ENCODE peak calls at places on chromosomes 7 and 10, in ten cellular contexts. One of them, this sample, is unnamed.

GRCh38 chr10:4635883-4636282 is 190.1 kb upstream of the AKR1E2 start:
- DNase-seq in esophagus muscularis mucosa: no peak
- DNase-seq in tibial artery: no peak
- DNase-seq in omental fat pad: no peak
- DNase-seq in astrocyte of the cerebellum: no peak
- DNase-seq in A549: no peak
- DNase-seq in AG09319: no peak
- DNase-seq in foreskin fibroblast: no peak
- DNase-seq in spleen: no peak
- DNase-seq in neural crest cell: no peak
- DNase-seq in this sample: no peak

GRCh38 chr7:124085168-124085567 is 52.3 kb upstream of the TMEM229A start:
- DNase-seq in esophagus muscularis mucosa: no peak
- DNase-seq in tibial artery: no peak
- DNase-seq in omental fat pad: no peak
- DNase-seq in astrocyte of the cerebellum: peak; percentile 23
- DNase-seq in A549: no peak
- DNase-seq in AG09319: no peak
- DNase-seq in foreskin fibroblast: no peak
- DNase-seq in spleen: no peak
- DNase-seq in neural crest cell: no peak
- DNase-seq in this sample: no peak

GRCh38 chr10:99913831-99914235 is 95.9 kb downstream of the DNMBP start:
- DNase-seq in esophagus muscularis mucosa: no peak
- DNase-seq in tibial artery: no peak
- DNase-seq in omental fat pad: no peak
- DNase-seq in astrocyte of the cerebellum: peak; percentile 42
- DNase-seq in A549: no peak
- DNase-seq in AG09319: no peak
- DNase-seq in foreskin fibroblast: no peak
- DNase-seq in spleen: no peak
- DNase-seq in neural crest cell: peak; percentile 57
- DNase-seq in this sample: no peak

GRCh38 chr7:141053626-141054025 is 20.2 kb upstream of the TMEM178B start:
- DNase-seq in esophagus muscularis mucosa: no peak
- DNase-seq in tibial artery: no peak
- DNase-seq in omental fat pad: no peak
- DNase-seq in astrocyte of the cerebellum: no peak
- DNase-seq in A549: no peak
- DNase-seq in AG09319: no peak
- DNase-seq in foreskin fibroblast: no peak
- DNase-seq in spleen: no peak
- DNase-seq in neural crest cell: no peak
- DNase-seq in this sample: no peak

GRCh38 chr7:33589911-33590310 is 315.4 kb upstream of the BMPER start:
- DNase-seq in esophagus muscularis mucosa: no peak
- DNase-seq in tibial artery: no peak
- DNase-seq in omental fat pad: no peak
- DNase-seq in astrocyte of the cerebellum: no peak
- DNase-seq in A549: no peak
- DNase-seq in AG09319: no peak
- DNase-seq in foreskin fibroblast: no peak
- DNase-seq in spleen: no peak
- DNase-seq in neural crest cell: no peak
- DNase-seq in this sample: no peak

GRCh38 chr10:13816195-13816926 is 229.6 kb downstream of the PRPF18 start:
- DNase-seq in esophagus muscularis mucosa: no peak
- DNase-seq in tibial artery: peak; percentile 52
- DNase-seq in omental fat pad: no peak
- DNase-seq in astrocyte of the cerebellum: peak; percentile 97
- DNase-seq in A549: no peak
- DNase-seq in AG09319: peak; percentile 96
- DNase-seq in foreskin fibroblast: peak; percentile 90
- DNase-seq in spleen: no peak
- DNase-seq in neural crest cell: no peak
- DNase-seq in this sample: no peak

GRCh38 chr7:33471636-33472242 is 342.4 kb downstream of the BBS9 start:
- DNase-seq in esophagus muscularis mucosa: no peak
- DNase-seq in tibial artery: no peak
- DNase-seq in omental fat pad: no peak
- DNase-seq in astrocyte of the cerebellum: no peak
- DNase-seq in A549: no peak
- DNase-seq in AG09319: no peak
- DNase-seq in foreskin fibroblast: no peak
- DNase-seq in spleen: no peak
- DNase-seq in neural crest cell: no peak
- DNase-seq in this sample: no peak

GRCh38 chr7:128867842-128868623 is 5.4 kb downstream of the ATP6V1F start:
- DNase-seq in esophagus muscularis mucosa: no peak
- DNase-seq in tibial artery: no peak
- DNase-seq in omental fat pad: no peak
- DNase-seq in astrocyte of the cerebellum: no peak
- DNase-seq in A549: no peak
- DNase-seq in AG09319: no peak
- DNase-seq in foreskin fibroblast: peak; percentile 21
- DNase-seq in spleen: no peak
- DNase-seq in neural crest cell: no peak
- DNase-seq in this sample: no peak

GRCh38 chr7:36021367-36021766 is 131.7 kb upstream of the EEPD1 start:
- DNase-seq in esophagus muscularis mucosa: no peak
- DNase-seq in tibial artery: no peak
- DNase-seq in omental fat pad: no peak
- DNase-seq in astrocyte of the cerebellum: peak; percentile 15
- DNase-seq in A549: no peak
- DNase-seq in AG09319: no peak
- DNase-seq in foreskin fibroblast: peak; percentile 18
- DNase-seq in spleen: no peak
- DNase-seq in neural crest cell: no peak
- DNase-seq in this sample: no peak

GRCh38 chr10:59830601-59831259 is 75.6 kb downstream of the CCDC6 start:
- DNase-seq in esophagus muscularis mucosa: no peak
- DNase-seq in tibial artery: peak; percentile 32
- DNase-seq in omental fat pad: no peak
- DNase-seq in astrocyte of the cerebellum: peak; percentile 46
- DNase-seq in A549: peak; percentile 55
- DNase-seq in AG09319: no peak
- DNase-seq in foreskin fibroblast: peak; percentile 59
- DNase-seq in spleen: no peak
- DNase-seq in neural crest cell: peak; percentile 55
- DNase-seq in this sample: no peak

GRCh38 chr10:72814134-72814790 is 79.3 kb upstream of the OIT3 start:
- DNase-seq in esophagus muscularis mucosa: no peak
- DNase-seq in tibial artery: peak; percentile 22
- DNase-seq in omental fat pad: no peak
- DNase-seq in astrocyte of the cerebellum: peak; percentile 31
- DNase-seq in A549: no peak
- DNase-seq in AG09319: no peak
- DNase-seq in foreskin fibroblast: peak; percentile 51
- DNase-seq in spleen: no peak
- DNase-seq in neural crest cell: no peak
- DNase-seq in this sample: no peak

GRCh38 chr10:78934499-78934898 is 134.3 kb upstream of the ZMIZ1 start:
- DNase-seq in esophagus muscularis mucosa: no peak
- DNase-seq in tibial artery: no peak
- DNase-seq in omental fat pad: no peak
- DNase-seq in astrocyte of the cerebellum: no peak
- DNase-seq in A549: no peak
- DNase-seq in AG09319: no peak
- DNase-seq in foreskin fibroblast: peak; percentile 27
- DNase-seq in spleen: peak; percentile 62
- DNase-seq in neural crest cell: no peak
- DNase-seq in this sample: no peak

GRCh38 chr7:388961-389701 is 99.2 kb downstream of the FOXL3 start:
- DNase-seq in esophagus muscularis mucosa: no peak
- DNase-seq in tibial artery: peak; percentile 9
- DNase-seq in omental fat pad: no peak
- DNase-seq in astrocyte of the cerebellum: no peak
- DNase-seq in A549: no peak
- DNase-seq in AG09319: no peak
- DNase-seq in foreskin fibroblast: no peak
- DNase-seq in spleen: peak; percentile 64
- DNase-seq in neural crest cell: no peak
- DNase-seq in this sample: no peak

GRCh38 chr10:90602815-90603600 is 254.8 kb downstream of the HTR7 start:
- DNase-seq in esophagus muscularis mucosa: no peak
- DNase-seq in tibial artery: no peak
- DNase-seq in omental fat pad: no peak
- DNase-seq in astrocyte of the cerebellum: peak; percentile 24
- DNase-seq in A549: no peak
- DNase-seq in AG09319: no peak
- DNase-seq in foreskin fibroblast: peak; percentile 93
- DNase-seq in spleen: no peak
- DNase-seq in neural crest cell: no peak
- DNase-seq in this sample: no peak

GRCh38 chr7:146636033-146636356 is 519.4 kb downstream of the CNTNAP2 start:
- DNase-seq in esophagus muscularis mucosa: no peak
- DNase-seq in tibial artery: no peak
- DNase-seq in omental fat pad: no peak
- DNase-seq in astrocyte of the cerebellum: no peak
- DNase-seq in A549: no peak
- DNase-seq in AG09319: no peak
- DNase-seq in foreskin fibroblast: no peak
- DNase-seq in spleen: no peak
- DNase-seq in neural crest cell: no peak
- DNase-seq in this sample: no peak

GRCh38 chr7:122686360-122686878 is 12.5 kb downstream of the RNF133 start:
- DNase-seq in esophagus muscularis mucosa: no peak
- DNase-seq in tibial artery: no peak
- DNase-seq in omental fat pad: no peak
- DNase-seq in astrocyte of the cerebellum: no peak
- DNase-seq in A549: no peak
- DNase-seq in AG09319: no peak
- DNase-seq in foreskin fibroblast: no peak
- DNase-seq in spleen: no peak
- DNase-seq in neural crest cell: no peak
- DNase-seq in this sample: no peak

GRCh38 chr7:80379034-80379433 is 132.8 kb downstream of the GNAT3 start:
- DNase-seq in esophagus muscularis mucosa: no peak
- DNase-seq in tibial artery: no peak
- DNase-seq in omental fat pad: no peak
- DNase-seq in astrocyte of the cerebellum: peak; percentile 55
- DNase-seq in A549: no peak
- DNase-seq in AG09319: peak; percentile 5
- DNase-seq in foreskin fibroblast: peak; percentile 67
- DNase-seq in spleen: no peak
- DNase-seq in neural crest cell: no peak
- DNase-seq in this sample: no peak

GRCh38 chr10:42980553-42981357 is 96.1 kb upstream of the RET start:
- DNase-seq in esophagus muscularis mucosa: no peak
- DNase-seq in tibial artery: no peak
- DNase-seq in omental fat pad: peak; percentile 11
- DNase-seq in astrocyte of the cerebellum: no peak
- DNase-seq in A549: no peak
- DNase-seq in AG09319: no peak
- DNase-seq in foreskin fibroblast: no peak
- DNase-seq in spleen: peak; percentile 65
- DNase-seq in neural crest cell: no peak
- DNase-seq in this sample: peak; percentile 80

DNA sequence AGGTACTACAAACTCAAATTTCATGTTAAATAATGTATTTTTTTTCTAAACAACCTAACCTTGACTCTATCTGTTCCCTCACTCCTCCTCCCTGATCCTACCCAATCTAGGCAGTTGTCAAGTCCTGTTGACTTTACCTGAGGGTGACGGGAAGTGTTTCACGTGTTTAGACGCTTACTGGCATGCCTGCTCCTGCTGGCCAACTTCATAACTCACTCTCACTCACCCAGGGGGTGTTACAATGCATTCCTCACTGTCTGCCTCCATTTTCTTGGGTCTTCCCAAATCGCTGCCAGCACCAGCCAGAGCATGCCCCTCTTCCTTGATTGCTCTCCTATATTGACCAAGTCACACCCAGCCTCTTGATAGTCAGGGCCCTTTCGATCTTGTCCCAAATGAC is 28.3 kb downstream of the CRCP start:
- DNase-seq in esophagus muscularis mucosa: no peak
- DNase-seq in tibial artery: no peak
- DNase-seq in omental fat pad: no peak
- DNase-seq in astrocyte of the cerebellum: no peak
- DNase-seq in A549: no peak
- DNase-seq in AG09319: no peak
- DNase-seq in foreskin fibroblast: no peak
- DNase-seq in spleen: no peak
- DNase-seq in neural crest cell: no peak
- DNase-seq in this sample: no peak
- TF ChIP-seq CTCF in esophagus muscularis mucosa: no peak
- TF ChIP-seq CTCF in tibial artery: no peak
- TF ChIP-seq CTCF in omental fat pad: no peak
- TF ChIP-seq CTCF in astrocyte of the cerebellum: no peak
- TF ChIP-seq CTCF in A549: no peak
- TF ChIP-seq CTCF in AG09319: no peak
- TF ChIP-seq CTCF in foreskin fibroblast: no peak
- TF ChIP-seq CTCF in spleen: no peak
- TF ChIP-seq CTCF in neural crest cell: no peak
- TF ChIP-seq CTCF in this sample: no peak

GRCh38 chr7:105820667-105821066 is 55.7 kb downstream of the ATXN7L1 start:
- DNase-seq in esophagus muscularis mucosa: no peak
- DNase-seq in tibial artery: no peak
- DNase-seq in omental fat pad: no peak
- DNase-seq in astrocyte of the cerebellum: no peak
- DNase-seq in A549: no peak
- DNase-seq in AG09319: no peak
- DNase-seq in foreskin fibroblast: no peak
- DNase-seq in spleen: no peak
- DNase-seq in neural crest cell: no peak
- DNase-seq in this sample: no peak
- TF ChIP-seq CTCF in esophagus muscularis mucosa: no peak
- TF ChIP-seq CTCF in tibial artery: no peak
- TF ChIP-seq CTCF in omental fat pad: no peak
- TF ChIP-seq CTCF in astrocyte of the cerebellum: no peak
- TF ChIP-seq CTCF in A549: no peak
- TF ChIP-seq CTCF in AG09319: no peak
- TF ChIP-seq CTCF in foreskin fibroblast: no peak
- TF ChIP-seq CTCF in spleen: no peak
- TF ChIP-seq CTCF in neural crest cell: no peak
- TF ChIP-seq CTCF in this sample: no peak

DNA sequence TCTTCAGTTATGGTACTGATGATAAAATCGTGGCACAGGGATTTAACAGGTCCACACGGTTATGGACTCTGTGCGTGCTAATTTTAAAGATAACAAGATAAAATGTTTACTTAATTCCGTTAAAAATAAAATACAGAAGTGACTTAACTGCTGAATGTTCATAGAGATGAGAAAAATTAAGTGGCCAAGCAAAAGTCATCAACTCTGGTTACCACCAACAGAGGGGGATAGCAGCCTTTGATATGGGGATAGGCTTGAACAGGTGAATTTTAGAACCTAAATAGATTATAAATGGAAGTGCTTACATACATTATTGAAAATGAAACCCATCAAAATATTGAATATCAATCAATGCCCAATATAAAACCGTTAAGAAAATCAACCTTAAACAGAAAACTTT is 245.0 kb downstream of the WDR37 start:
- DNase-seq in esophagus muscularis mucosa: no peak
- DNase-seq in tibial artery: no peak
- DNase-seq in omental fat pad: no peak
- DNase-seq in astrocyte of the cerebellum: no peak
- DNase-seq in A549: no peak
- DNase-seq in AG09319: no peak
- DNase-seq in foreskin fibroblast: no peak
- DNase-seq in spleen: no peak
- DNase-seq in neural crest cell: no peak
- DNase-seq in this sample: no peak
- TF ChIP-seq CTCF in esophagus muscularis mucosa: no peak
- TF ChIP-seq CTCF in tibial artery: no peak
- TF ChIP-seq CTCF in omental fat pad: no peak
- TF ChIP-seq CTCF in astrocyte of the cerebellum: no peak
- TF ChIP-seq CTCF in A549: no peak
- TF ChIP-seq CTCF in AG09319: no peak
- TF ChIP-seq CTCF in foreskin fibroblast: no peak
- TF ChIP-seq CTCF in spleen: no peak
- TF ChIP-seq CTCF in neural crest cell: no peak
- TF ChIP-seq CTCF in this sample: peak; percentile 33

GRCh38 chr7:98913612-98914011 is 35.3 kb downstream of the TRRAP start:
- DNase-seq in esophagus muscularis mucosa: no peak
- DNase-seq in tibial artery: no peak
- DNase-seq in omental fat pad: no peak
- DNase-seq in astrocyte of the cerebellum: peak; percentile 3
- DNase-seq in A549: no peak
- DNase-seq in AG09319: no peak
- DNase-seq in foreskin fibroblast: peak; percentile 64
- DNase-seq in spleen: no peak
- DNase-seq in neural crest cell: no peak
- DNase-seq in this sample: no peak
- TF ChIP-seq CTCF in esophagus muscularis mucosa: no peak
- TF ChIP-seq CTCF in tibial artery: no peak
- TF ChIP-seq CTCF in omental fat pad: no peak
- TF ChIP-seq CTCF in astrocyte of the cerebellum: no peak
- TF ChIP-seq CTCF in A549: peak; percentile 14
- TF ChIP-seq CTCF in AG09319: peak; percentile 9
- TF ChIP-seq CTCF in foreskin fibroblast: no peak
- TF ChIP-seq CTCF in spleen: no peak
- TF ChIP-seq CTCF in neural crest cell: no peak
- TF ChIP-seq CTCF in this sample: peak; percentile 45

This sample was measured in osteocyte.